ENCODE peak calls at places on chromosome 18, in four cellular contexts. S is GM12878, R is HFF-Myc, A is A673. Q is an unnamed sample.
A peak's percentile ranks its signal among the peaks of the same experiment; 100 is the strongest.

GRCh38 chr18:59691046-59691395 is 6.2 kb downstream of the CCBE1 start:
- DNase-seq in A (no peak), S (no peak), R (no peak), Q (no peak)

GRCh38 chr18:77984178-77984577 is 734.5 kb downstream of the GALR1 start:
- DNase-seq in A (no peak), R (no peak), S (no peak), Q (no peak)

GRCh38 chr18:32435631-32436500 is 34.8 kb downstream of the GAREM1 start:
- DNase-seq in A (no peak), R (no peak), S (no peak), Q (no peak)

GRCh38 chr18:2920546-2921343 is 73.9 kb downstream of the EMILIN2 start:
- DNase-seq in S (no peak), R (no peak), A (no peak), Q (no peak)

GRCh38 chr18:55252053-55252675 is 292.9 kb upstream of the CCDC68 start:
- DNase-seq in S (no peak), R (no peak), A (no peak), Q (no peak)

GRCh38 chr18:80250740-80251364 is 3.5 kb upstream of the PARD6G start:
- DNase-seq in R (no peak), A (no peak), S (no peak), Q (no peak)

GRCh38 chr18:79245517-79246001 is 150.2 kb upstream of the NFATC1 start:
- DNase-seq in A (no peak), R (no peak), S (no peak), Q (no peak)

GRCh38 chr18:8416212-8417019 is 192.8 kb upstream of the RAB12 start:
- DNase-seq in R (no peak), S (no peak), A (no peak), Q (no peak)

GRCh38 chr18:22204996-22205395 is 35.6 kb downstream of the GATA6 start:
- DNase-seq in R (no peak), S (no peak), A (no peak), Q (no peak)

GRCh38 chr18:53698907-53699306 is 525.6 kb downstream of the MBD2 start:
- DNase-seq in R (no peak), A (peak; percentile 69), S (no peak), Q (peak; percentile 63)

GRCh38 chr18:56238576-56238975 is 399.8 kb downstream of the TXNL1 start:
- DNase-seq in A (no peak), R (no peak), S (no peak), Q (no peak)

GRCh38 chr18:28855524-28855923 is 678.6 kb upstream of the CDH2 start:
- DNase-seq in A (peak; percentile 59), R (no peak), S (no peak), Q (peak; percentile 86)

GRCh38 chr18:1663879-1664705 is 759.4 kb downstream of the ADCYAP1 start:
- DNase-seq in S (no peak), R (no peak), A (peak; percentile 75), Q (peak; percentile 49)

GRCh38 chr18:6059551-6059950 is 164.2 kb upstream of the TMEM200C start:
- DNase-seq in S (no peak), A (no peak), R (no peak), Q (no peak)

GRCh38 chr18:59957957-59958356 is 58.2 kb downstream of the PMAIP1 start:
- DNase-seq in S (no peak), R (peak; percentile 43), A (peak; percentile 57), Q (peak; percentile 52)

GRCh38 chr18:74234326-74235171 is 57.2 kb downstream of the CYB5A start:
- DNase-seq in S (no peak), R (no peak), A (no peak), Q (peak; percentile 97)

GRCh38 chr18:59861963-59862819 is 37.6 kb upstream of the PMAIP1 start:
- DNase-seq in A (no peak), R (no peak), S (peak; percentile 61), Q (no peak)

GRCh38 chr18:45731706-45732105 is 7.7 kb downstream of the SLC14A1 start:
- DNase-seq in R (no peak), S (no peak), A (no peak), Q (no peak)

GRCh38 chr18:11657554-11657953 is 31.5 kb upstream of the GNAL start:
- DNase-seq in A (no peak), S (no peak), R (no peak), Q (no peak)
- H3K4me3 ChIP-seq in A (no peak overlapping the region), S (no peak overlapping the region), R (no peak overlapping the region), Q (no peak overlapping the region)

GRCh38 chr18:48827321-48828200 is 123.2 kb downstream of the SMAD7 start:
- DNase-seq in S (no peak), R (peak; percentile 73), A (peak; percentile 63), Q (peak; percentile 71)
- H3K4me3 ChIP-seq in S (no peak overlapping the region), R (peak overlapping the region; percentile 6), A (no peak overlapping the region), Q (peak overlapping the region; percentile 7)

DNA sequence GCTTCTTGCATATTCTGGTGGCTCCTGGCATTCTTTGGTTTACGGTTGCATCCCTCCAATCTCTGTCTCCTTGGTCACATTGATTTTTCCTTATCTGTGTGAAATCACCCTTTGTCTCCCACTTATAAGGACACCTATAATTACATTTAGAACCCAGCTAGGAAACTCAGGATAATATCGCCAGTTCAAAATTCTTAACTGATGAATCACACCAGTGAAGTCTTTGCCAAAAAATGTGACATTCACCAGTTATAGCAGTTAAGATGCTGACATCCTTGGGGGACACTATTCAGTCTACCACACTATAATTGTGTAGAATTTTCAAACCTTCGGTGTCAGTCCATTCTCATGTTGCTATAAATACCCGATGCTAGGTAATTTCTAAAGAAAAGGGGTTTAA is 320.2 kb downstream of the TMX3 start:
- DNase-seq in R (no peak), S (no peak), A (peak; percentile 43), Q (peak; percentile 16)
- H3K4me3 ChIP-seq in R (no peak overlapping the region), S (no peak overlapping the region), A (no peak overlapping the region), Q (no peak overlapping the region)

DNA sequence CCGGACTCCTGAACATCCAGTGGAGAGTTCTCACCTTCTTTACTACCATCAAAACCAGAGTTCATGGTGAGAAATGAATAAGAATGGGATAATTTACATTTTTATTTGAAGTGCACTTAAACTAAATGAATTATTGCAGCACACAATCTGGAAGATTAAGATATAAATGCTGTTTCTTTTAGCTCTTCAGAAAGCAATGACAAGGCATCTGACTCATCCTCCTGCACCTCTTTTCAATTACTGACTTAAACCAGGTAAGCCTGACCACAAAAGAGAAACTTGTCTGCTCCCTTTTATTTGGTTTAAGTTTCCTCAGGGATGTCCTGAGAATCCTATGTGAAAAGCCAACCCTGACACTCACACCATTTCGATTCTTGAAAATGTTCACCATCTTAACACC is 720 bp upstream of the DSC2 start:
- DNase-seq in A (no peak), S (no peak), R (no peak), Q (no peak)
- H3K4me3 ChIP-seq in A (no peak overlapping the region), S (no peak overlapping the region), R (no peak overlapping the region), Q (no peak overlapping the region)

GRCh38 chr18:4004176-4004829 is 450.8 kb downstream of the DLGAP1 start:
- DNase-seq in R (no peak), S (no peak), A (peak; percentile 59), Q (peak; percentile 34)

GRCh38 chr18:3995476-3996102 is 459.5 kb downstream of the DLGAP1 start:
- DNase-seq in A (peak; percentile 93), S (peak; percentile 38), R (peak; percentile 65), Q (peak; percentile 90)

GRCh38 chr18:3994061-3994687 is 460.9 kb downstream of the DLGAP1 start:
- DNase-seq in A (peak; percentile 26), R (no peak), S (no peak), Q (no peak)

DNA sequence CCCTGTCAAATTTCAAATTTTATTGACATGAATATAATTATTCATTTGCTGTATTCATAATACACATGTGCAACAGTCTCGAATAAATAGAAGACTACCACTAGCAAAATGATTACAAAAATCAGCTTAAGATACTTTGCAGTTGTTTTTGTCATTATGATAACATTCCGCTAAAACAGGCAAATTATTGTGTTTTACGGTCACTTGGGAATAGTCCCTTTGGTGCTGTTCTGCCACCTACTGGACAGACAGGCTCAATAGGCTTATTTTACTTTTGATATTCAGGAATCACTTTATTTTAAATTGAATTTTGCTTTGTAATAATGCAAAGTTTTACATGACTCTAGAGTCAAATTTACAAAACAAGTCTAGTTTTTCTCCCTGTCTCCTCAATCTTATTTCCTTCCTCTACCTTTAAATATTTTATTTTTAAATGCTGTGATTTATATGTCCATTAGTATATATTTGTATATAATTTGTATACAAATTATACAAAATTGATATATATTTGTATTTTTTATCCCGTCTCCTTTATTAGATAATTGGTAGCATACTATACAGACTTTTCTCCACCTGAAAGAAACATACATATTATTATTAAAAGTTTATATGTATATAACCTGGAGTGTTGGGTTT is 456.3 kb downstream of the DLGAP1 start:
- DNase-seq in A (peak; percentile 85), R (no peak), S (no peak), Q (peak; percentile 83)
- H3K4me3 ChIP-seq in A (peak overlapping the region; percentile 6), R (no peak overlapping the region), S (no peak overlapping the region), Q (no peak overlapping the region)

GRCh38 chr18:31099490-31100230 is 2.6 kb downstream of the DSC2 start:
- DNase-seq in A (no peak), S (no peak), R (no peak), Q (no peak)
- H3K4me3 ChIP-seq in A (no peak overlapping the region), S (no peak overlapping the region), R (no peak overlapping the region), Q (no peak overlapping the region)

DNA sequence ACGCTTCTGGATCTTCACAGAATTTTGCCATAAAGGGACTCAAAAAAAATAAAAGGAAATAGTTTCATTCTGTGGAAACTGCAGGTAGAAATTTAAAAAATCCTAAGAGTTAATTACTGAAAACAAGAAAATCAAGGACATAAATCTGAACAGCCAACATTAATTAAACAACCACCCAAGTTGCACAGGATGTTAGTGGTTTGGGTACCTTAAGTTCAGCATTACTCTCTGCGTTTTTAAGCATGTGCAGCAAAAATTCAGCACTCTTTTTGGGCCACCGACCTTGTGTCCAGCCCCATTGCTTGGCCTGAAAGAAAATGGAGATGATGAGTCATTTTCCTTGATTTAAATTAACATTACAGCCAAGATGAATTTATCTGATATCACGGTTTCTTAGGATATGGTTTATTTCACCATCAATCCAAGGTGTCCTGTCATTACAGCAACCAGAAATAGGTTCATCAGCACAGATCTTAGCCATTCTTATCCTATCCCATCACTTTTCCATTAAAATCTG is 3.3 kb upstream of the C18orf32 start:
- DNase-seq in R (no peak), S (no peak), A (no peak), Q (no peak)
- H3K4me3 ChIP-seq in R (peak overlapping the region; percentile 98), S (peak overlapping the region; percentile 93), A (peak overlapping the region; percentile 98), Q (peak overlapping the region; percentile 96)

DNA sequence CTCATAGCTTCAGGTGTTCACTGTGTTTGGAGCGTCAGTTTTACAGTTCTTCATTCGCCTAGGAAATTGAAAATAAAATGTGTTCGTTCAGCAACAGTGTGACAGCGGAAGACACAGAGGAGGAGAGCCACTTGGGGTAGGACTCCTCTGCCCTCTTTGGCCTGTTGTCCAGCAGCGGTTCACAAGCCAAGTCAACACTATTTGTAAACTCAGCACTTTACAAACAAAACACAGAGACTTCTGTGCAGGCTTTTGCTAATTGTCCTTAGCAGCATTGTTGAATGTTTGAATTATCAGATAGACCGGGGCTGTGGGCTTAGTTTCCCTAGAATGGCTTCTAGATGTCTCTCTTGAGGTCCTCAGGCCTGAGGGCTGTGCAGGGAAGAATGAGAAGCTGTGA is 73.2 kb downstream of the TNFRSF11A start:
- DNase-seq in R (no peak), A (no peak), S (no peak), Q (no peak)
- H3K4me3 ChIP-seq in R (no peak overlapping the region), A (no peak overlapping the region), S (no peak overlapping the region), Q (no peak overlapping the region)

GRCh38 chr18:43213816-43214215 is 63.5 kb downstream of the SYT4 start:
- DNase-seq in R (no peak), S (no peak), A (no peak), Q (no peak)
- H3K4me3 ChIP-seq in R (no peak overlapping the region), S (no peak overlapping the region), A (no peak overlapping the region), Q (no peak overlapping the region)

Q was measured in fibroblast of the aortic adventitia.